ENCODE peak calls at places on chromosomes 3 and 15, in ten cellular contexts. T, I, M, R, C, H, D, E, Z and B are unnamed samples.

GRCh38 chr3:115512565-115513410 is 110.5 kb upstream of the GAP43 start:
- DNase-seq in C (peak; percentile 93), T (no peak), M (peak; percentile 29), D (peak; percentile 49), R (no peak), I (peak; percentile 71), Z (peak; percentile 53), E (peak; percentile 71), H (peak; percentile 66), B (no peak)

GRCh38 chr3:79477242-79477641 is 290.6 kb downstream of the ROBO1 start:
- DNase-seq in D (no peak), H (no peak), I (no peak), T (no peak), M (no peak), R (no peak), Z (no peak), E (no peak), C (peak; percentile 76), B (no peak)

GRCh38 chr3:95705786-95706418 is 1108.5 kb upstream of the EPHA6 start:
- DNase-seq in E (no peak), M (no peak), H (no peak), C (no peak), I (no peak), T (no peak), Z (no peak), R (no peak), D (no peak), B (no peak)

GRCh38 chr15:81133782-81134461 is at the start of gene CFAP161:
- DNase-seq in Z (peak; percentile 75), R (peak; percentile 82), T (no peak), D (peak; percentile 66), C (peak; percentile 98), M (peak; percentile 79), H (peak; percentile 69), E (peak; percentile 96), I (peak; percentile 95), B (no peak)

GRCh38 chr3:179811321-179812095 is 158.7 kb downstream of the USP13 start:
- DNase-seq in R (no peak), H (peak; percentile 85), M (peak; percentile 15), T (peak; percentile 65), E (peak; percentile 36), I (peak; percentile 47), D (peak; percentile 91), Z (no peak), C (peak; percentile 84), B (peak; percentile 63)

GRCh38 chr3:168248383-168249047 is 152.8 kb upstream of the GOLIM4 start:
- DNase-seq in T (peak; percentile 21), D (peak; percentile 47), H (peak; percentile 70), I (peak; percentile 71), C (peak; percentile 83), M (peak; percentile 28), Z (peak; percentile 61), E (peak; percentile 63), R (peak; percentile 51), B (no peak)

GRCh38 chr3:182105875-182106274 is 394.1 kb downstream of the SOX2 start:
- DNase-seq in I (no peak), D (no peak), M (no peak), C (no peak), E (no peak), T (no peak), Z (no peak), H (peak; percentile 45), R (no peak), B (no peak)

GRCh38 chr3:58034738-58035511 is 26.7 kb downstream of the FLNB start:
- DNase-seq in D (no peak), T (no peak), H (no peak), Z (no peak), M (no peak), I (no peak), E (no peak), R (no peak), C (peak; percentile 8), B (no peak)

GRCh38 chr3:172063456-172064432 is 24.4 kb downstream of the FNDC3B start:
- DNase-seq in D (no peak), T (no peak), C (no peak), R (no peak), E (no peak), H (no peak), Z (no peak), I (no peak), M (no peak), B (no peak)

GRCh38 chr3:61008168-61008737 is 243.0 kb downstream of the FHIT start:
- DNase-seq in R (no peak), T (no peak), E (no peak), M (no peak), H (no peak), D (no peak), Z (no peak), I (no peak), C (peak; percentile 76), B (no peak)

GRCh38 chr15:49492834-49493233 is 69.8 kb downstream of the FGF7 start:
- DNase-seq in R (no peak), E (no peak), D (peak; percentile 95), C (no peak), H (peak; percentile 28), Z (no peak), I (no peak), T (no peak), M (no peak), B (peak; percentile 54)

GRCh38 chr15:96264801-96265515 is 65.5 kb upstream of the NR2F2 start:
- DNase-seq in D (peak; percentile 40), R (no peak), E (no peak), T (peak; percentile 62), C (no peak), Z (no peak), H (peak; percentile 81), I (no peak), M (no peak), B (no peak)

GRCh38 chr15:41971089-41971892 is 1.1 kb downstream of the EHD4 start:
- DNase-seq in I (no peak), R (peak; percentile 71), E (peak; percentile 47), C (peak; percentile 64), H (peak; percentile 78), D (peak; percentile 65), M (no peak), Z (peak; percentile 66), T (peak; percentile 54), B (no peak)

GRCh38 chr3:56254261-56254660 is 214.0 kb downstream of the ERC2 start:
- DNase-seq in T (no peak), I (no peak), R (no peak), H (no peak), C (no peak), E (no peak), Z (no peak), D (no peak), M (no peak), B (no peak)